ENCODE peak calls at places on chromosomes 3 and 15, in ten cellular contexts. Z, F, Q, R, H, M, G, O, V and N are unnamed samples.

GRCh38 chr3:67655364-67656121 is 1.1 kb upstream of the SUCLG2 start:
- DNase-seq in Z (no peak), F (no peak), Q (no peak), R (no peak), H (peak), M (no peak), G (peak), O (peak), V (no peak), N (no peak)

GRCh38 chr3:44078863-44079262 is 162.8 kb upstream of the TOPAZ1 start:
- DNase-seq in Z (no peak), F (no peak), Q (no peak), R (no peak), H (no peak), M (no peak), G (no peak), O (no peak), V (no peak), N (no peak)

GRCh38 chr15:59364238-59364637 is 8.4 kb downstream of the MYO1E start:
- DNase-seq in Z (no peak), F (no peak), Q (peak), R (no peak), H (no peak), M (no peak), G (peak), O (no peak), V (no peak), N (peak)

GRCh38 chr3:176953106-176954080 is 243.9 kb downstream of the TBL1XR1 start:
- DNase-seq in Z (peak), F (peak), Q (peak), R (no peak), H (no peak), M (peak), G (peak), O (no peak), V (peak), N (peak)

GRCh38 chr3:138944136-138944658 is 2.7 kb downstream of the FOXL2 start:
- DNase-seq in Z (no peak), F (no peak), Q (no peak), R (no peak), H (no peak), M (no peak), G (no peak), O (no peak), V (peak), N (no peak)

GRCh38 chr3:46114324-46114988 is 87.2 kb upstream of the XCR1 start:
- DNase-seq in Z (no peak), F (no peak), Q (peak), R (no peak), H (peak), M (no peak), G (peak), O (peak), V (peak), N (peak)

GRCh38 chr15:69537888-69538287 is 85.3 kb downstream of the RPLP1 start:
- DNase-seq in Z (no peak), F (no peak), Q (no peak), R (no peak), H (no peak), M (no peak), G (no peak), O (no peak), V (no peak), N (no peak)

GRCh38 chr3:141979050-141979671 is 102.7 kb downstream of the ATP1B3 start:
- DNase-seq in Z (peak), F (no peak), Q (peak), R (no peak), H (peak), M (peak), G (peak), O (no peak), V (peak), N (peak)

GRCh38 chr15:40902605-40903561 is 8.6 kb downstream of the VPS18 start:
- DNase-seq in Z (no peak), F (no peak), Q (no peak), R (peak), H (no peak), M (no peak), G (no peak), O (peak), V (peak), N (peak)

GRCh38 chr3:36700537-36701248 is 63.7 kb downstream of the DCLK3 start:
- DNase-seq in Z (peak), F (no peak), Q (peak), R (peak), H (peak), M (no peak), G (peak), O (peak), V (peak), N (peak)

GRCh38 chr3:23740517-23741402 is 65.0 kb upstream of the UBE2E1 start:
- DNase-seq in Z (peak), F (no peak), Q (no peak), R (peak), H (peak), M (no peak), G (no peak), O (no peak), V (no peak), N (peak)

GRCh38 chr3:69787436-69788168 is 48.3 kb downstream of the MITF start:
- DNase-seq in Z (no peak), F (no peak), Q (peak), R (no peak), H (peak), M (peak), G (peak), O (no peak), V (peak), N (peak)

GRCh38 chr3:57827757-57828156 is 71.6 kb downstream of the SLMAP start:
- DNase-seq in Z (no peak), F (no peak), Q (no peak), R (no peak), H (no peak), M (no peak), G (no peak), O (no peak), V (no peak), N (no peak)

GRCh38 chr3:169348981-169349942 is 314.2 kb downstream of the MECOM start:
- DNase-seq in Z (no peak), F (no peak), Q (peak), R (no peak), H (no peak), M (no peak), G (no peak), O (no peak), V (no peak), N (peak)

GRCh38 chr3:128278761-128279593 is 125.7 kb downstream of the EEFSEC start:
- DNase-seq in Z (no peak), F (peak), Q (peak), R (peak), H (no peak), M (peak), G (peak), O (no peak), V (peak), N (peak)

GRCh38 chr3:186214670-186215069 is 105.8 kb upstream of the ETV5 start:
- DNase-seq in Z (no peak), F (no peak), Q (no peak), R (no peak), H (no peak), M (no peak), G (no peak), O (no peak), V (no peak), N (no peak)
- TF ChIP-seq CTCF in Z (no peak), F (no peak), Q (no peak), R (no peak), H (no peak), M (no peak), G (no peak), O (no peak), V (no peak), N (no peak)

GRCh38 chr3:158672293-158673176 is at the start of gene LXN:
- DNase-seq in Z (no peak), F (peak), Q (peak), R (peak), H (peak), M (peak), G (peak), O (peak), V (peak), N (peak)
- H3K4me3 ChIP-seq in Z (peak), F (peak), Q (peak), R (peak), H (peak), M (peak), G (peak), O (no peak), V (peak), N (peak)

GRCh38 chr3:125059488-125060245 is 3.9 kb upstream of the HEG1 start:
- DNase-seq in Z (peak), F (no peak), Q (peak), R (no peak), H (no peak), M (no peak), G (no peak), O (no peak), V (no peak), N (no peak)
- TF ChIP-seq CTCF in Z (no peak), F (no peak), Q (no peak), R (no peak), H (no peak), M (peak), G (peak), O (no peak), V (peak), N (no peak)

GRCh38 chr15:26191216-26191615 is 328.1 kb upstream of the ATP10A start:
- DNase-seq in Z (no peak), F (no peak), Q (no peak), R (no peak), H (no peak), M (no peak), G (no peak), O (no peak), V (no peak), N (no peak)
- H3K4me3 ChIP-seq in Z (no peak), F (no peak), Q (no peak), R (no peak), H (no peak), M (no peak), G (no peak), O (no peak), V (no peak), N (no peak)